ENCODE peak calls at places on chromosome 4, in five cellular contexts. F, Z, O, N and A are unnamed samples.

GRCh38 chr4:94714761-94715160 is 43.0 kb upstream of the BMPR1B start:
- DNase-seq in N (peak; percentile 70), F (no peak), Z (no peak), O (no peak), A (no peak)

GRCh38 chr4:154073107-154073817 is 284.4 kb upstream of the SFRP2 start:
- DNase-seq in Z (no peak), F (no peak), N (peak; percentile 17), O (no peak), A (no peak)

GRCh38 chr4:8744083-8744805 is 127.4 kb downstream of the HMX1 start:
- DNase-seq in Z (peak; percentile 31), O (peak; percentile 12), N (no peak), F (no peak), A (no peak)

GRCh38 chr4:140374130-140374477 is 658 bp downstream of the SCOC start:
- DNase-seq in Z (no peak), F (no peak), O (no peak), N (no peak), A (no peak)

GRCh38 chr4:184596617-184597185 is 52.5 kb downstream of the CASP3 start:
- DNase-seq in Z (no peak), N (no peak), F (no peak), O (no peak), A (no peak)

GRCh38 chr4:168129046-168129772 is 36.9 kb downstream of the ANXA10 start:
- DNase-seq in F (no peak), N (no peak), Z (no peak), O (no peak), A (no peak)

GRCh38 chr4:111323496-111323895 is 700.6 kb upstream of the PITX2 start:
- DNase-seq in F (no peak), O (no peak), Z (no peak), N (peak; percentile 23), A (no peak)

GRCh38 chr4:74814052-74814451 is 19.7 kb upstream of the BTC start:
- DNase-seq in N (no peak), O (no peak), Z (no peak), F (no peak), A (no peak)

GRCh38 chr4:71713611-71714203 is 70.2 kb downstream of the GC start:
- DNase-seq in N (peak; percentile 81), Z (no peak), F (no peak), O (no peak), A (peak; percentile 15)

GRCh38 chr4:152415980-152416379 is 119.9 kb downstream of the FBXW7 start:
- DNase-seq in O (no peak), F (no peak), Z (no peak), N (peak; percentile 18), A (no peak)

GRCh38 chr4:66565796-66566195 is 895.5 kb upstream of the EPHA5 start:
- DNase-seq in N (peak; percentile 3), F (no peak), O (no peak), Z (no peak), A (no peak)

GRCh38 chr4:56752985-56753384 is 68.5 kb downstream of the SPINK2 start:
- DNase-seq in F (no peak), N (no peak), O (no peak), Z (no peak), A (no peak)

GRCh38 chr4:75723117-75723801 is 1.1 kb upstream of the USO1 start:
- DNase-seq in F (no peak), O (no peak), N (no peak), Z (peak; percentile 51), A (no peak)

GRCh38 chr4:139142980-139143379 is 34.0 kb downstream of the ELF2 start:
- DNase-seq in N (peak; percentile 17), F (no peak), Z (no peak), O (no peak), A (no peak)

GRCh38 chr4:7795983-7796382 is 143.7 kb downstream of the AFAP1 start:
- DNase-seq in O (no peak), F (no peak), N (no peak), Z (no peak), A (no peak)

GRCh38 chr4:161577604-161578301 is 586.0 kb downstream of the FSTL5 start:
- DNase-seq in O (no peak), F (no peak), N (peak; percentile 60), Z (no peak), A (no peak)

GRCh38 chr4:74418063-74418670 is 26.8 kb upstream of the AREG start:
- DNase-seq in O (no peak), Z (no peak), N (peak; percentile 87), F (no peak), A (no peak)

GRCh38 chr4:77538574-77539157 is 67.0 kb upstream of the CXCL13 start:
- DNase-seq in F (no peak), Z (peak; percentile 89), O (no peak), N (peak; percentile 80), A (no peak)

GRCh38 chr4:145511913-145512522 is 30.4 kb downstream of the SMAD1 start:
- DNase-seq in N (peak; percentile 52), F (no peak), Z (no peak), O (no peak), A (no peak)

GRCh38 chr4:182894681-182895275 is 22.4 kb downstream of the DCTD start:
- DNase-seq in O (no peak), Z (no peak), N (no peak), F (no peak), A (no peak)

GRCh38 chr4:182895791-182896292 is 21.3 kb downstream of the DCTD start:
- DNase-seq in Z (peak; percentile 84), N (no peak), F (no peak), O (no peak), A (no peak)

GRCh38 chr4:182898479-182898799 is 18.7 kb downstream of the DCTD start:
- DNase-seq in Z (no peak), O (no peak), F (no peak), N (no peak), A (no peak)

GRCh38 chr4:182897601-182898478 is 19.3 kb downstream of the DCTD start:
- DNase-seq in F (no peak), N (no peak), Z (peak; percentile 96), O (no peak), A (no peak)

GRCh38 chr4:182896421-182896820 is 20.8 kb downstream of the DCTD start:
- DNase-seq in O (no peak), Z (no peak), F (no peak), N (no peak), A (no peak)
- H3K27me3 ChIP-seq in O (no peaks in the 10 kb centered on the region), Z (no peaks in the 10 kb centered on the region), F (no peaks in the 10 kb centered on the region), N (no peaks in the 10 kb centered on the region), A (no peaks in the 10 kb centered on the region)

GRCh38 chr4:164138521-164138920 is 615.4 kb upstream of the SMIM31 start:
- DNase-seq in N (no peak), O (no peak), F (no peak), Z (no peak), A (no peak)

GRCh38 chr4:164134388-164134787 is 619.5 kb upstream of the SMIM31 start:
- DNase-seq in F (no peak), N (no peak), O (no peak), Z (no peak), A (no peak)

GRCh38 chr4:164139291-164139690 is 614.6 kb upstream of the SMIM31 start:
- DNase-seq in F (no peak), Z (no peak), O (no peak), N (no peak), A (no peak)

GRCh38 chr4:164136181-164136616 is 617.7 kb upstream of the SMIM31 start:
- DNase-seq in N (peak; percentile 74), Z (no peak), O (no peak), F (no peak), A (no peak)
- H3K27ac ChIP-seq in N (no peak overlapping the region), Z (no peak overlapping the region), O (no peak overlapping the region), F (no peak overlapping the region), A (no peak overlapping the region)

DNA sequence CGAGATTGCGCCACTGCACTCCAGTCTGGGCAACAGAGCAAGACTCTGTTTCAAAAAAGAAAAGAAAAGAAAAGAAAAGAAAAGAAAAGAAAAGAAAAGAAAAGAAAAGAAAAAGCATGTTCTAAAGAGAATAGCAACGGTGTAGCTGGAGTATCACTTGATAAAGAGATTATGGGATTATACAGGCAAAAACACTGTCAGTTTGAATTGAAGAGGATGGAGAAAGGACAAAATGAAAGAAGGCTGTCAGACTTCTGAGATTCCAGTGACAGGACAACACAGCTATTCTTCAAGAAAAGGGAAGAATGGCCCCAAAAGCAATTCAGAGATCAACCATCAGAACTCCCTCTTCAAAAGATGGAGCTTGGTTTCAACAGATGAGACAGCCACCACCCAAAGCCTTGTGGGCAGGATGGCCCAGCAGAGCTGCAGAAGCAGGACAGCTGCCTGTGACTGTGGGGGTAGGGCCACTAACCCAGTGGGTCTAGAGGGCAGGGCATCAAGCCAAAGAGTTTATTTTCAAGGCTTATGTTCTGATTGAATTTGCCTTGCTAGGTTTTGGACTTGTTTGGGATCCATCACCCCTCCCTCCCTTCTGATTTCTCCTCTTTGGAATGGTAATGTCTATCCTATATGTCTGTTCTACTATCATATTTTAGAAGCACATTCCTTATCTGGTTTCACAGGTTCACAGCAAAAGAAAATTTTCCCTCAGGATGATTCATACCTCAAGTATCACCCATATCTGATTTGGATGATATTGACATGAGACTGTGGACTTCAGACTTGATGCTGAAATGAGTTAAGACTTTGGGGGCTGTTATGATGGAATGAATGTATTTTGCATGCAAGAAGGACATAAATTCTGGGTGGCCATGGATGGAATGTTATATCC is 17.5 kb downstream of the RFC1 start:
- DNase-seq in O (no peak), F (no peak), Z (no peak), N (no peak), A (no peak)
- H3K36me3 ChIP-seq in O (peaks cover 6% of the 10 kb centered on the region), F (peaks cover 75% of the 10 kb centered on the region), Z (no peaks in the 10 kb centered on the region), N (no peaks in the 10 kb centered on the region), A (peaks cover 11% of the 10 kb centered on the region)

DNA sequence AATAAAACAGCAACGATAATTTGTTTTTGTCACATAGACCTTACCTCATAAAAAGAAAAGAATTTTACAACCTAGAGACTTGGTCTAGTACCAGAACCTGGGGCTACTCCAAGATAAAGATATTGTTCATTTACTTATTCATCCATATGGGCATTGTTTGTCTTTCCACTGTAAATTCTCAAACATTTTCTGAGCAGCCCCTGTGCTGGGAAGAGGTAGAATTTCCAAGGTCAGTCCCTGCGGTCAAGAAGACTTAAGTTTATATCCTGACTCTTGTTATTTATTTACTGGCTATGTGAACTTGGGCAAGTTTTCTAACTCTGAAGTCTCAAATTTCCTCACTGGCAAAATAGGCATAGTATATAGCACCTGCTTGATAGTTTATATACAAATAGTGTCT is 222.0 kb upstream of the TAPT1 start:
- DNase-seq in N (no peak), O (no peak), F (no peak), Z (no peak), A (no peak)
- H3K27me3 ChIP-seq in N (no peaks in the 10 kb centered on the region), O (no peaks in the 10 kb centered on the region), F (no peaks in the 10 kb centered on the region), Z (no peaks in the 10 kb centered on the region), A (no peaks in the 10 kb centered on the region)

DNA sequence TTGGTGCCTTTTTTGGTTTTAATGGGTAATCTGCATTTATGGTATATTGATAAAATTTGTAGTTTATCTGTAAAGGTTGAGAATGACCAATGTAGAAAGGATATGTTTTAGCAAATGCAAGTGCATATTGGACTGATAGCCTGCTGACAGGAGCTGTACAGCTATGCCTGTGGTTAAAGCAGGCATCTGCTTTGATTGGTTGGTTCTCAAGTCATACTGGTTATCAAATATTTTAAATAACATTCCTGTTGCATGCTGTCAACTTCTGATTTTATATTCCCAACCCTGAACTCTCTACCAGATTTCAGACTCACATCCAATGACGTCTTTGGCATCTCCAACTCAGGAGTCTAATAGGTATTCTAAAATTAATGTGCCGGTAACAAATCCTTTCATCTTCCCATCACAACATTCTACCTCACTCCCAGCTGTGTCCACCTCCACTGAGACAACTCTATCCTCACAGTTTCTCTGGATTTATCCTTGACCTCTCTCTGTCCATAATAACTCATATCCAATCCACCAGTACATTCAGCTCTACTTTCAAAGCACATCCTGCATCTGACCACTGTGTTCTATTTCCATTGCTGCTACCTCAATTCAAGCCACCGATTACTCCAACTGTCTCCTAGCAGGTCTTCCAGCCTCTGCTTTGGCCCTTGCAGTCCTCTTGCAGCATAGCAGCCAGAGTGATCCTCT is 125.7 kb downstream of the CAMK2D start:
- DNase-seq in N (peak; percentile 64), O (peak; percentile 30), Z (no peak), F (no peak), A (no peak)
- H3K27ac ChIP-seq in N (peak overlapping the region; percentile 31), O (peak overlapping the region; percentile 63), Z (no peak overlapping the region), F (no peak overlapping the region), A (no peak overlapping the region)